ENCODE peak calls at places on chromosomes 6 and 20, in four cellular contexts. N, T, P and R are unnamed samples.

GRCh38 chr6:106586815-106587214 is 42.5 kb downstream of the RTN4IP1 start:
- DNase-seq in N (no peak), T (no peak), P (no peak), R (peak; percentile 15)

GRCh38 chr20:54208492-54209044 is 681 bp downstream of the PFDN4 start:
- DNase-seq in N (peak; percentile 67), T (peak; percentile 68), P (no peak), R (peak; percentile 66)

GRCh38 chr20:43821795-43822194 is 92.9 kb upstream of the TOX2 start:
- DNase-seq in N (no peak), T (no peak), P (no peak), R (no peak)

GRCh38 chr6:85364354-85364753 is 85.5 kb upstream of the NT5E start:
- DNase-seq in N (peak; percentile 29), T (peak; percentile 76), P (peak; percentile 58), R (peak; percentile 83)

GRCh38 chr6:139708342-139709199 is 334.1 kb upstream of the CITED2 start:
- DNase-seq in N (peak; percentile 92), T (peak; percentile 96), P (peak; percentile 41), R (peak; percentile 81)

GRCh38 chr6:9914951-9915350 is 499.9 kb downstream of the TFAP2A start:
- DNase-seq in N (no peak), T (no peak), P (no peak), R (no peak)

GRCh38 chr6:169220068-169220964 is 33.3 kb downstream of the THBS2 start:
- DNase-seq in N (no peak), T (no peak), P (no peak), R (no peak)

GRCh38 chr6:107560657-107561056 is 70.7 kb downstream of the SOBP start:
- DNase-seq in N (peak; percentile 33), T (no peak), P (no peak), R (peak; percentile 60)

GRCh38 chr6:47669684-47670515 is 28.5 kb upstream of the ADGRF4 start:
- DNase-seq in N (peak; percentile 13), T (peak; percentile 64), P (no peak), R (peak; percentile 24)

GRCh38 chr20:50111120-50111828 is 1.7 kb downstream of the UBE2V1 start:
- DNase-seq in N (peak; percentile 44), T (peak; percentile 76), P (peak; percentile 35), R (peak; percentile 74)

GRCh38 chr6:158464483-158464882 is 95.4 kb upstream of the TMEM181 start:
- DNase-seq in N (no peak), T (no peak), P (no peak), R (no peak)

GRCh38 chr20:6783752-6784725 is 16.6 kb downstream of the BMP2 start:
- DNase-seq in N (peak; percentile 68), T (peak; percentile 62), P (no peak), R (peak; percentile 58)

GRCh38 chr6:139982652-139983051 is 608.2 kb upstream of the CITED2 start:
- DNase-seq in N (peak; percentile 93), T (peak; percentile 66), P (no peak), R (peak; percentile 64)

GRCh38 chr6:38131527-38131965 is 312.0 kb downstream of the ZFAND3 start:
- DNase-seq in N (peak; percentile 97), T (peak; percentile 99), P (no peak), R (peak; percentile 96)

GRCh38 chr20:41011551-41012067 is 17.0 kb upstream of the TOP1 start:
- DNase-seq in N (no peak), T (no peak), P (peak; percentile 33), R (no peak)

GRCh38 chr6:125469915-125470314 is 168.1 kb upstream of the HDDC2 start:
- DNase-seq in N (no peak), T (no peak), P (no peak), R (peak; percentile 38)

GRCh38 chr6:90217621-90218496 is 78.8 kb downstream of the BACH2 start:
- DNase-seq in N (no peak), T (no peak), P (no peak), R (no peak)

GRCh38 chr20:18985551-18985950 is 172.0 kb downstream of the SCP2D1 start:
- DNase-seq in N (no peak), T (no peak), P (no peak), R (no peak)

DNA sequence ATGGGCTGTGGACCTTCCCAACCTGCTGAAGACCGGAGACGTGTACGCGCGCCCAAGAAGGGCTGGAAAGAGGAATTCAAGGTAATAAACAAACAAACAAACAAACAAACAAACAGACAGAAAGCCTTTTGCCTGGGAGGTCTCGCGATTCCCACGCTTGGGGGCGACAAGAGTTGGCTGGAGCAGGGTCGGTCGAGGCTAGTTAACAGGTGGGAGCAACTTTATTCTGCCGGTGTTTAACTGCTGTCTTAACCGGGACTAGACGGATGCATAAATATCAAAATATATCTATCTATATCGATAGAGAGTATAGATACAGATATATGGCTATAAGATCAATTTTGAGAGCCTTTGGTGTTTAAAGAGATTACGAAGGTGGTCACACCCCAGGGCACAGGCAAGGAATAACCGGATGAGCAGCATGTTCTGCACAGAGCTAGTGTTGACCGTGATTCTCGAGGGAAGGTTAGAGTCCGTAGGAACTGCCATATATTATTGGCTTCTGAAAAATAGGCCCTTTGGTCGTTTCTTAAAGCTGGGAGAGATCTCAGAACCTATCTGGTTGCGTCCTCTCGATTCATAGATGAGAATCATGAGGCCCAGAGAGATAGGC is 514 bp downstream of the STMND1 start:
- DNase-seq in N (no peak), T (no peak), P (no peak), R (no peak)
- H3K4me3 ChIP-seq in N (peak overlapping the region; percentile 46), T (peak overlapping the region; percentile 22), P (peak overlapping the region; percentile 18), R (no peak overlapping the region)

GRCh38 chr6:111409430-111409829 is 73.6 kb downstream of the REV3L start:
- DNase-seq in N (no peak), T (no peak), P (no peak), R (no peak)

GRCh38 chr6:111407686-111408085 is 75.3 kb downstream of the REV3L start:
- DNase-seq in N (no peak), T (no peak), P (no peak), R (no peak)

GRCh38 chr6:111410371-111410770 is 72.6 kb downstream of the REV3L start:
- DNase-seq in N (no peak), T (no peak), P (no peak), R (no peak)

GRCh38 chr6:111403388-111403787 is 79.6 kb downstream of the REV3L start:
- DNase-seq in N (no peak), T (no peak), P (no peak), R (no peak)

GRCh38 chr6:111406200-111406711 is 76.8 kb downstream of the REV3L start:
- DNase-seq in N (no peak), T (no peak), P (no peak), R (no peak)
- TF ChIP-seq CTCF in N (no peak), T (no peak), P (no peak), R (no peak)

GRCh38 chr6:27667651-27668441 is 194.9 kb upstream of the ZNF184 start:
- DNase-seq in N (no peak), T (no peak), P (peak; percentile 25), R (peak; percentile 19)
- H3K4me3 ChIP-seq in N (peak overlapping the region; percentile 25), T (peak overlapping the region; percentile 73), P (peak overlapping the region; percentile 85), R (peak overlapping the region; percentile 51)

GRCh38 chr6:5998741-5999687 is 7.7 kb downstream of the NRN1 start:
- DNase-seq in N (peak; percentile 50), T (no peak), P (no peak), R (no peak)
- TF ChIP-seq CTCF in N (no peak), T (peak; percentile 8), P (no peak), R (no peak)